ENCODE peak calls at places on chromosome 2, in ten cellular contexts. T is choroid plexus epithelial cell, Q is fibroblast of the aortic adventitia, X is K562, Y is HCT116, Z is fibroblast of mammary gland, M is tibial artery, R is colonic mucosa, B is lower leg skin, C is GM23338. G is an unnamed sample.

GRCh38 chr2:232113821-232114220 is 152.3 kb downstream of the DIS3L2 start:
- DNase-seq in B (no peak), R (no peak), X (no peak), M (no peak), Z (no peak), C (no peak), T (no peak), Y (no peak), Q (peak; percentile 65), G (no peak)

GRCh38 chr2:26352892-26353291 is 6.3 kb upstream of the ADGRF3 start:
- DNase-seq in M (no peak), Q (peak; percentile 9), T (peak; percentile 40), Y (peak; percentile 63), R (no peak), X (no peak), C (no peak), Z (peak; percentile 69), B (no peak), G (no peak)

GRCh38 chr2:57504787-57505186 is 541.8 kb upstream of the VRK2 start:
- DNase-seq in Y (no peak), R (no peak), T (no peak), B (no peak), C (no peak), Z (no peak), Q (no peak), X (no peak), M (no peak), G (no peak)

GRCh38 chr2:241189856-241190201 is 1.4 kb downstream of the ANO7 start:
- DNase-seq in T (no peak), X (no peak), Q (no peak), C (no peak), B (no peak), Y (no peak), Z (no peak), M (no peak), R (no peak), G (no peak)

GRCh38 chr2:119528036-119528435 is 3.8 kb upstream of the SCTR start:
- DNase-seq in C (no peak), T (no peak), Z (no peak), M (no peak), B (no peak), R (no peak), X (no peak), Y (no peak), Q (no peak), G (no peak)

GRCh38 chr2:157874997-157875719 is 972 bp downstream of the ACVR1 start:
- DNase-seq in B (peak; percentile 48), X (peak; percentile 18), R (peak; percentile 47), T (peak; percentile 83), Y (no peak), Q (peak; percentile 93), C (peak; percentile 59), M (peak; percentile 42), Z (peak; percentile 95), G (peak; percentile 87)

GRCh38 chr2:84959494-84960156 is 11.3 kb upstream of the KCMF1 start:
- DNase-seq in Q (peak; percentile 65), X (no peak), C (peak; percentile 91), B (no peak), T (peak; percentile 26), M (no peak), Z (no peak), Y (no peak), R (no peak), G (no peak)

GRCh38 chr2:206693399-206694137 is 24.6 kb downstream of the DYTN start:
- DNase-seq in R (peak; percentile 29), Y (peak; percentile 75), Q (peak; percentile 83), C (peak; percentile 88), M (no peak), B (peak; percentile 39), X (peak; percentile 26), T (peak; percentile 69), Z (peak; percentile 73), G (peak; percentile 66)

GRCh38 chr2:110204408-110205385 is at the start of gene NPHP1:
- DNase-seq in Z (peak; percentile 78), B (peak; percentile 80), X (peak; percentile 95), Y (peak; percentile 60), R (peak; percentile 87), Q (peak; percentile 82), M (peak; percentile 77), T (peak; percentile 84), C (peak; percentile 90), G (peak; percentile 81)

GRCh38 chr2:162318280-162319222 is at the start of gene IFIH1:
- DNase-seq in C (peak; percentile 89), B (peak; percentile 84), X (peak; percentile 18), T (peak; percentile 93), R (peak; percentile 92), Q (peak; percentile 90), Y (peak; percentile 66), M (peak; percentile 87), Z (peak; percentile 86), G (peak; percentile 92)

GRCh38 chr2:85799215-85799956 is 45.6 kb downstream of the ATOH8 start:
- DNase-seq in Q (no peak), X (no peak), Z (no peak), R (no peak), Y (peak; percentile 19), M (peak; percentile 19), C (no peak), B (no peak), T (no peak), G (no peak)

GRCh38 chr2:137947714-137948336 is 16.4 kb upstream of the HNMT start:
- DNase-seq in X (peak; percentile 50), M (peak; percentile 88), Y (peak; percentile 59), T (peak; percentile 89), R (peak; percentile 83), Z (peak; percentile 80), C (peak; percentile 75), Q (peak; percentile 86), B (peak; percentile 64), G (peak; percentile 81)

GRCh38 chr2:73404409-73404808 is 18.8 kb downstream of the ALMS1 start:
- DNase-seq in C (no peak), R (no peak), T (no peak), X (no peak), Z (no peak), Q (no peak), M (no peak), Y (no peak), B (no peak), G (no peak)

GRCh38 chr2:166895243-166895642 is 7.0 kb downstream of the XIRP2 start:
- DNase-seq in Y (no peak), Q (no peak), T (no peak), C (peak; percentile 48), B (no peak), Z (no peak), M (no peak), X (no peak), R (no peak), G (no peak)
- TF ChIP-seq CTCF in Y (no peak), Q (no peak), T (no peak), C (peak; percentile 63), B (no peak), Z (no peak), M (no peak), X (no peak), R (no peak), G (no peak)

GRCh38 chr2:214310319-214310718 is 100.5 kb upstream of the VWC2L start:
- DNase-seq in R (no peak), Z (no peak), C (peak; percentile 43), X (no peak), Q (no peak), T (peak; percentile 12), B (no peak), M (no peak), Y (no peak), G (no peak)

GRCh38 chr2:214311031-214311533 is 99.8 kb upstream of the VWC2L start:
- DNase-seq in M (no peak), T (no peak), Y (no peak), R (no peak), Z (no peak), B (no peak), C (peak; percentile 79), X (no peak), Q (no peak), G (no peak)

GRCh38 chr2:214315324-214315723 is 95.5 kb upstream of the VWC2L start:
- DNase-seq in Q (no peak), Z (no peak), Y (no peak), R (no peak), B (no peak), X (no peak), T (no peak), M (no peak), C (no peak), G (no peak)

DNA sequence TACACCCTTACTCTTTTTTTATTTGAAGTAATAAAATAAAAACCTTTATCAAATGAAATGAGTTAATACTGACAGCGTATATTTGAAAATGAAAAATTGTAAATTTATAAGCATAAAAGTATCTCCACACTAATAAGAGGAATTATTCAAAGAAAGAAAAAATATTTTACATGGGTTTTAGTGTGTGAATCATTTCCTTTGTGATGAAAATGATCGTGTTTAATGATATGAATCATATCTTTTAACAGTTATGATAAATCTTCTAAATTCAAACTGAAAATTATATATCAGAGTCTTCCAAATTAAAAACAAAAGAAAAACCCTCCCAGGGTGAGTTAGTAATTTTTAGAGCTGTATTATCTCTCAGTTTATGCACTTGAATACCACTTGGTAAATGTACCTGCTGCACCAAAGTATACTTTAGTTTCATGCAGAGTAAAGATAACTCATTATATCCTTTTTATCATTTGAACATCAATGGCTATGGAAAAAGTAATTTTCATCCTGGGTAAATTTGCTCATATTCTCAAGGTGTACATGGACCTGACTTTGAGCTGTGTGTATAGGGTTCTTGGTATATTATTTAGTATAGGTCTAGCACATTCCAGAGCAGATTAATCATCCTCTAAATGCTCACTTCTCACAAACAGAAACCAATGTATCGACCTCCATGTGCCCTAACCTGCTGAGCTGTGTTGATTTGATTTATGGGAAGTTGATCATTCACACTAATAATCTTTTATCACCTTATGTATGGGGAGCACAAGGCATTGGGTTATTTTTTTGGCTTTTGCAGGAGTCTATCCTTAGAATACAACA is 98.7 kb upstream of the VWC2L start:
- DNase-seq in R (no peak), C (no peak), M (no peak), Q (no peak), Z (peak; percentile 6), T (peak; percentile 3), B (no peak), X (no peak), Y (no peak), G (no peak)
- H3K4me3 ChIP-seq in R (no peak overlapping the region), C (no peak overlapping the region), M (no peak overlapping the region), Q (no peak overlapping the region), Z (no peak overlapping the region), T (no peak overlapping the region), B (no peak overlapping the region), X (no peak overlapping the region), Y (no peak overlapping the region), G (no peak overlapping the region)

DNA sequence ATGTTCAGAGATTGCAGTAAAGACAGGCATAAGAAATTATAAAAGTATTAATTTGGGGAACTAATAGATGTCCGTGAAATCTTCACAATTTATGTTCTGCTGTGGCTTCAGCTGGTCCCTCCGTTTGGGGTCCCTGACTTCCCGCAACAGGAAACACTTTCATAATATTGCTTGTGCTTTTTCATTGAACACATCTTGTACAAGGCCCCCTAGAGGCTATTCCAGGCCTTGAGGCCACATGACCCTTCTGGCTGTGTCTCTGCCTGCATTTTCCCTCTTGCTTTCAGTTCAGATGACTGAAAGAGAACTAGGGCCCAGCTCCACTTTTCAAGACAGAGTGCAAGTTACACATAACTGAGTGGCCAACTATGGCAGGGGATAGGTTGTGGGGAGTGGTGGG is 164.1 kb downstream of the TMEM247 start:
- DNase-seq in Q (no peak), T (no peak), R (no peak), Y (no peak), Z (no peak), B (no peak), M (no peak), X (peak; percentile 24), C (no peak), G (no peak)
- TF ChIP-seq CTCF in Q (no peak), T (peak; percentile 16), R (no peak), Y (no peak), Z (no peak), B (no peak), M (no peak), X (no peak), C (peak; percentile 38), G (peak; percentile 18)

GRCh38 chr2:132669854-132670103 is 226 bp downstream of the LYPD1 start:
- DNase-seq in R (peak; percentile 16), Q (no peak), C (peak; percentile 68), Z (no peak), Y (no peak), X (no peak), M (no peak), T (no peak), B (no peak), G (peak; percentile 24)
- H3K4me3 ChIP-seq in R (peak overlapping the region; percentile 43), Q (peak overlapping the region; percentile 83), C (peak overlapping the region; percentile 79), Z (no peak overlapping the region), Y (no peak overlapping the region), X (no peak overlapping the region), M (peak overlapping the region; percentile 51), T (peak overlapping the region; percentile 50), B (peak overlapping the region; percentile 20), G (peak overlapping the region; percentile 68)

G was measured in astrocyte of the spinal cord.